ENCODE peak calls at places on chromosomes 11 and 22, in six cellular contexts. U, Q, Y, S, P and W are unnamed samples.

GRCh38 chr11:73389134-73389525 is 12.9 kb downstream of the RELT start:
- DNase-seq in U (no peak), Q (no peak), Y (no peak), S (no peak), P (no peak), W (no peak)

GRCh38 chr22:36864454-36865215 is 3.8 kb downstream of the NCF4 start:
- DNase-seq in U (no peak), Q (no peak), Y (no peak), S (no peak), P (no peak), W (no peak)

GRCh38 chr11:45457649-45458048 is 171.5 kb upstream of the SYT13 start:
- DNase-seq in U (peak; percentile 90), Q (no peak), Y (no peak), S (no peak), P (no peak), W (no peak)

GRCh38 chr22:25908212-25908611 is 166.2 kb downstream of the MYO18B start:
- DNase-seq in U (no peak), Q (no peak), Y (no peak), S (no peak), P (no peak), W (no peak)

GRCh38 chr11:112734207-112734606 is 227.0 kb upstream of the NCAM1 start:
- DNase-seq in U (peak; percentile 33), Q (no peak), Y (no peak), S (no peak), P (no peak), W (no peak)

GRCh38 chr11:72972541-72973128 is 158.4 kb downstream of the ATG16L2 start:
- DNase-seq in U (peak; percentile 67), Q (no peak), Y (no peak), S (no peak), P (no peak), W (no peak)

GRCh38 chr11:2577071-2578005 is 122.5 kb downstream of the KCNQ1OT1 start:
- DNase-seq in U (no peak), Q (no peak), Y (no peak), S (no peak), P (no peak), W (no peak)

GRCh38 chr11:118430956-118431355 is 5.3 kb upstream of the KMT2A start:
- DNase-seq in U (no peak), Q (no peak), Y (no peak), S (no peak), P (no peak), W (no peak)

GRCh38 chr22:28910575-28911278 is 27.4 kb downstream of the ZNRF3 start:
- DNase-seq in U (no peak), Q (no peak), Y (no peak), S (no peak), P (no peak), W (no peak)

GRCh38 chr22:29205598-29206371 is at the start of gene EMID1:
- DNase-seq in U (no peak), Q (no peak), Y (no peak), S (no peak), P (no peak), W (no peak)

GRCh38 chr22:31489632-31490495 is at the start of gene EIF4ENIF1:
- DNase-seq in U (peak; percentile 85), Q (peak; percentile 11), Y (no peak), S (peak; percentile 74), P (peak; percentile 77), W (peak; percentile 86)

GRCh38 chr22:38788417-38788816 is 5.5 kb downstream of the DNAL4 start:
- DNase-seq in U (peak; percentile 96), Q (peak; percentile 75), Y (peak; percentile 64), S (no peak), P (no peak), W (no peak)

GRCh38 chr11:126487711-126488110 is 132.2 kb downstream of the ST3GAL4 start:
- DNase-seq in U (no peak), Q (no peak), Y (no peak), S (no peak), P (no peak), W (no peak)